ENCODE peak calls at places on chromosomes 1 and 21, in four cellular contexts. One of them, this sample, is unnamed.
A peak's percentile ranks its signal among the peaks of the same experiment; 100 is the strongest.

GRCh38 chr1:147641695-147642592 is 28.4 kb downstream of the ACP6 start:
- DNase-seq in T-helper 2 cell: peak; percentile 32
- DNase-seq in left cardiac atrium: no peak
- DNase-seq in effector memory CD4-positive, alpha-beta T cell: peak; percentile 36
- DNase-seq in this sample: peak; percentile 42

GRCh38 chr1:87466621-87467020 is 137.9 kb downstream of the LMO4 start:
- DNase-seq in left cardiac atrium: no peak
- DNase-seq in T-helper 2 cell: no peak
- DNase-seq in effector memory CD4-positive, alpha-beta T cell: no peak
- DNase-seq in this sample: no peak

GRCh38 chr1:191558389-191558788 is 599.9 kb upstream of the RGS18 start:
- DNase-seq in T-helper 2 cell: no peak
- DNase-seq in left cardiac atrium: no peak
- DNase-seq in effector memory CD4-positive, alpha-beta T cell: no peak
- DNase-seq in this sample: no peak

GRCh38 chr1:61459345-61459744 is 265.6 kb downstream of the TM2D1 start:
- DNase-seq in T-helper 2 cell: no peak
- DNase-seq in left cardiac atrium: no peak
- DNase-seq in effector memory CD4-positive, alpha-beta T cell: no peak
- DNase-seq in this sample: no peak

GRCh38 chr1:7953850-7954609 is 7.5 kb upstream of the PARK7 start:
- DNase-seq in T-helper 2 cell: peak; percentile 58
- DNase-seq in left cardiac atrium: peak; percentile 99
- DNase-seq in effector memory CD4-positive, alpha-beta T cell: peak; percentile 74
- DNase-seq in this sample: peak; percentile 39

GRCh38 chr1:1356166-1356795 is 2.1 kb downstream of the MXRA8 start:
- DNase-seq in effector memory CD4-positive, alpha-beta T cell: no peak
- DNase-seq in T-helper 2 cell: no peak
- DNase-seq in left cardiac atrium: no peak
- DNase-seq in this sample: no peak

GRCh38 chr21:39809936-39810335 is 57.3 kb upstream of the PCP4 start:
- DNase-seq in effector memory CD4-positive, alpha-beta T cell: no peak
- DNase-seq in left cardiac atrium: no peak
- DNase-seq in T-helper 2 cell: no peak
- DNase-seq in this sample: no peak

GRCh38 chr1:172980456-172980855 is 70.3 kb downstream of the TNFSF18 start:
- DNase-seq in effector memory CD4-positive, alpha-beta T cell: no peak
- DNase-seq in T-helper 2 cell: no peak
- DNase-seq in left cardiac atrium: no peak
- DNase-seq in this sample: no peak

GRCh38 chr1:233257786-233258185 is 37.7 kb downstream of the PCNX2 start:
- DNase-seq in T-helper 2 cell: no peak
- DNase-seq in left cardiac atrium: no peak
- DNase-seq in effector memory CD4-positive, alpha-beta T cell: no peak
- DNase-seq in this sample: no peak

GRCh38 chr1:151568626-151569088 is 28.5 kb downstream of the TUFT1 start:
- DNase-seq in T-helper 2 cell: no peak
- DNase-seq in left cardiac atrium: no peak
- DNase-seq in effector memory CD4-positive, alpha-beta T cell: peak; percentile 17
- DNase-seq in this sample: no peak

GRCh38 chr1:33255347-33256311 is 663 bp upstream of the ZNF362 start:
- DNase-seq in T-helper 2 cell: peak; percentile 28
- DNase-seq in left cardiac atrium: peak; percentile 81
- DNase-seq in effector memory CD4-positive, alpha-beta T cell: no peak
- DNase-seq in this sample: no peak

GRCh38 chr1:172351761-172352161 is 68.7 kb upstream of the C1orf105 start:
- DNase-seq in effector memory CD4-positive, alpha-beta T cell: no peak
- DNase-seq in left cardiac atrium: no peak
- DNase-seq in T-helper 2 cell: no peak
- DNase-seq in this sample: no peak

GRCh38 chr1:230139741-230140140 is 72.7 kb downstream of the GALNT2 start:
- DNase-seq in left cardiac atrium: no peak
- DNase-seq in effector memory CD4-positive, alpha-beta T cell: no peak
- DNase-seq in T-helper 2 cell: no peak
- DNase-seq in this sample: no peak

GRCh38 chr1:232950919-232951579 is 638 bp downstream of the NTPCR start:
- DNase-seq in T-helper 2 cell: no peak
- DNase-seq in left cardiac atrium: no peak
- DNase-seq in effector memory CD4-positive, alpha-beta T cell: no peak
- DNase-seq in this sample: no peak

GRCh38 chr1:17053071-17053684 is 654 bp downstream of the SDHB start:
- DNase-seq in left cardiac atrium: no peak
- DNase-seq in effector memory CD4-positive, alpha-beta T cell: no peak
- DNase-seq in T-helper 2 cell: no peak
- DNase-seq in this sample: no peak

GRCh38 chr21:42564561-42564971 is 50.9 kb downstream of the SLC37A1 start:
- DNase-seq in T-helper 2 cell: no peak
- DNase-seq in left cardiac atrium: no peak
- DNase-seq in effector memory CD4-positive, alpha-beta T cell: no peak
- DNase-seq in this sample: peak; percentile 3

GRCh38 chr1:7290971-7291970 is 479.8 kb upstream of the VAMP3 start:
- DNase-seq in T-helper 2 cell: no peak
- DNase-seq in effector memory CD4-positive, alpha-beta T cell: no peak
- DNase-seq in left cardiac atrium: peak; percentile 52
- DNase-seq in this sample: no peak

GRCh38 chr1:217418241-217418840 is 212.5 kb downstream of the GPATCH2 start:
- DNase-seq in effector memory CD4-positive, alpha-beta T cell: no peak
- DNase-seq in left cardiac atrium: no peak
- DNase-seq in T-helper 2 cell: no peak
- DNase-seq in this sample: no peak

GRCh38 chr21:32113486-32113885 is 165.4 kb downstream of the MIS18A start:
- DNase-seq in effector memory CD4-positive, alpha-beta T cell: no peak
- DNase-seq in T-helper 2 cell: no peak
- DNase-seq in left cardiac atrium: no peak
- DNase-seq in this sample: no peak

GRCh38 chr1:8217011-8217711 is 100.8 kb upstream of the SLC45A1 start:
- DNase-seq in left cardiac atrium: peak; percentile 62
- DNase-seq in effector memory CD4-positive, alpha-beta T cell: no peak
- DNase-seq in T-helper 2 cell: peak; percentile 1
- DNase-seq in this sample: no peak

GRCh38 chr1:204975568-204976235 is 67.3 kb upstream of the CNTN2 start:
- DNase-seq in effector memory CD4-positive, alpha-beta T cell: peak; percentile 11
- DNase-seq in T-helper 2 cell: peak; percentile 25
- DNase-seq in left cardiac atrium: peak; percentile 48
- DNase-seq in this sample: no peak

GRCh38 chr1:12166834-12167492 is at the start of gene TNFRSF1B:
- DNase-seq in effector memory CD4-positive, alpha-beta T cell: peak; percentile 67
- DNase-seq in T-helper 2 cell: peak; percentile 56
- DNase-seq in left cardiac atrium: peak; percentile 85
- DNase-seq in this sample: peak; percentile 54

GRCh38 chr1:159068877-159069276 is 7.7 kb downstream of the AIM2 start:
- DNase-seq in effector memory CD4-positive, alpha-beta T cell: no peak
- DNase-seq in T-helper 2 cell: no peak
- DNase-seq in left cardiac atrium: no peak
- DNase-seq in this sample: no peak

GRCh38 chr1:201582977-201583376 is 44.0 kb downstream of the NAV1 start:
- DNase-seq in T-helper 2 cell: no peak
- DNase-seq in effector memory CD4-positive, alpha-beta T cell: no peak
- DNase-seq in left cardiac atrium: no peak
- DNase-seq in this sample: no peak

GRCh38 chr1:3065797-3066196 is 3.2 kb upstream of the PRDM16 start:
- DNase-seq in T-helper 2 cell: no peak
- DNase-seq in effector memory CD4-positive, alpha-beta T cell: no peak
- DNase-seq in left cardiac atrium: peak; percentile 1
- DNase-seq in this sample: no peak

GRCh38 chr1:71269823-71270222 is 189.0 kb upstream of the ZRANB2 start:
- DNase-seq in effector memory CD4-positive, alpha-beta T cell: no peak
- DNase-seq in T-helper 2 cell: no peak
- DNase-seq in left cardiac atrium: no peak
- DNase-seq in this sample: no peak

GRCh38 chr1:223106856-223107255 is 36.2 kb downstream of the TLR5 start:
- DNase-seq in T-helper 2 cell: no peak
- DNase-seq in effector memory CD4-positive, alpha-beta T cell: no peak
- DNase-seq in left cardiac atrium: peak; percentile 35
- DNase-seq in this sample: no peak

GRCh38 chr1:100360790-100361232 is 8.5 kb downstream of the CDC14A start:
- DNase-seq in effector memory CD4-positive, alpha-beta T cell: no peak
- DNase-seq in left cardiac atrium: peak; percentile 62
- DNase-seq in T-helper 2 cell: no peak
- DNase-seq in this sample: no peak

This sample was measured in T-helper 17 cell.